ENCODE peak calls at places on chromosomes 3 and 15, in eight cellular contexts. B, J, U, K, D, I, Y and F are unnamed samples.

GRCh38 chr3:167711439-167711838 is 23.3 kb downstream of the PDCD10 start:
- DNase-seq in K (no peak), B (no peak), U (no peak), I (no peak), Y (no peak), J (no peak), D (no peak), F (no peak)

GRCh38 chr3:184011937-184012889 is 5.5 kb downstream of the ABCC5 start:
- DNase-seq in B (no peak), K (no peak), J (no peak), I (no peak), D (no peak), Y (no peak), U (no peak), F (no peak)

GRCh38 chr3:188595890-188596376 is 442.0 kb downstream of the LPP start:
- DNase-seq in D (no peak), J (no peak), I (no peak), K (no peak), U (peak), Y (peak), B (no peak), F (no peak)

GRCh38 chr15:33795076-33795475 is 173.2 kb upstream of the CHRM5 start:
- DNase-seq in I (no peak), K (no peak), D (no peak), Y (no peak), U (no peak), J (no peak), B (no peak), F (no peak)

GRCh38 chr3:36648241-36649034 is 115.9 kb downstream of the DCLK3 start:
- DNase-seq in I (no peak), B (no peak), U (peak), K (no peak), D (no peak), J (no peak), Y (peak), F (peak)

GRCh38 chr15:92801412-92801773 is 98.7 kb upstream of the CHD2 start:
- DNase-seq in J (no peak), I (no peak), B (no peak), D (no peak), Y (peak), K (no peak), U (peak), F (no peak)

GRCh38 chr3:9036327-9037112 is 73.2 kb upstream of the RAD18 start:
- DNase-seq in Y (peak), J (no peak), I (no peak), D (peak), K (no peak), U (peak), B (no peak), F (no peak)

GRCh38 chr3:71101014-71101413 is 482.5 kb downstream of the FOXP1 start:
- DNase-seq in Y (no peak), U (no peak), I (no peak), J (no peak), B (no peak), K (no peak), D (no peak), F (no peak)

GRCh38 chr3:46027736-46028397 is 584 bp upstream of the XCR1 start:
- DNase-seq in D (no peak), I (no peak), Y (no peak), K (no peak), U (no peak), J (peak), B (no peak), F (peak)

GRCh38 chr3:155869664-155870063 is 786 bp upstream of the GMPS start:
- DNase-seq in D (no peak), I (no peak), B (no peak), J (no peak), Y (no peak), U (no peak), K (no peak), F (no peak)

GRCh38 chr15:70045045-70045444 is 52.7 kb downstream of the TLE3 start:
- DNase-seq in U (no peak), Y (peak), K (no peak), D (no peak), I (no peak), J (peak), B (no peak), F (no peak)

GRCh38 chr3:158314426-158315357 is 204.8 kb downstream of the RSRC1 start:
- DNase-seq in K (no peak), Y (no peak), I (no peak), B (no peak), U (no peak), J (no peak), D (no peak), F (peak)

GRCh38 chr15:67105065-67105951 is 39.9 kb downstream of the SMAD3 start:
- DNase-seq in K (peak), Y (peak), B (no peak), I (no peak), U (peak), J (no peak), D (no peak), F (no peak)

GRCh38 chr3:4406746-4407568 is 60.1 kb downstream of the SUMF1 start:
- DNase-seq in B (no peak), U (no peak), J (no peak), I (no peak), Y (no peak), K (no peak), D (no peak), F (peak)

GRCh38 chr15:68492855-68493254 is 60.9 kb upstream of the ITGA11 start:
- DNase-seq in J (no peak), K (no peak), U (no peak), I (no peak), Y (peak), D (peak), B (no peak), F (no peak)

GRCh38 chr3:59885907-59886400 is 836.1 kb upstream of the CFAP20DC start:
- DNase-seq in K (no peak), Y (no peak), B (no peak), U (no peak), D (no peak), I (no peak), J (no peak), F (no peak)

GRCh38 chr15:65076486-65077290 is at the start of gene KBTBD13:
- DNase-seq in U (no peak), J (no peak), Y (no peak), B (no peak), D (peak), I (no peak), K (no peak), F (no peak)

GRCh38 chr3:138578961-138579574 is 15.0 kb downstream of the CEP70 start:
- DNase-seq in I (no peak), B (no peak), U (no peak), Y (no peak), J (no peak), D (no peak), K (peak), F (no peak)
- H3K4me3 ChIP-seq in I (no peak), B (no peak), U (no peak), Y (no peak), J (no peak), D (no peak), K (peak), F (no peak)

GRCh38 chr3:179098388-179099077 is 26.9 kb upstream of the ZMAT3 start:
- DNase-seq in B (no peak), U (peak), D (no peak), J (no peak), Y (peak), I (no peak), K (no peak), F (no peak)
- H3K4me3 ChIP-seq in B (no peak), U (peak), D (no peak), J (no peak), Y (peak), I (no peak), K (no peak), F (no peak)

DNA sequence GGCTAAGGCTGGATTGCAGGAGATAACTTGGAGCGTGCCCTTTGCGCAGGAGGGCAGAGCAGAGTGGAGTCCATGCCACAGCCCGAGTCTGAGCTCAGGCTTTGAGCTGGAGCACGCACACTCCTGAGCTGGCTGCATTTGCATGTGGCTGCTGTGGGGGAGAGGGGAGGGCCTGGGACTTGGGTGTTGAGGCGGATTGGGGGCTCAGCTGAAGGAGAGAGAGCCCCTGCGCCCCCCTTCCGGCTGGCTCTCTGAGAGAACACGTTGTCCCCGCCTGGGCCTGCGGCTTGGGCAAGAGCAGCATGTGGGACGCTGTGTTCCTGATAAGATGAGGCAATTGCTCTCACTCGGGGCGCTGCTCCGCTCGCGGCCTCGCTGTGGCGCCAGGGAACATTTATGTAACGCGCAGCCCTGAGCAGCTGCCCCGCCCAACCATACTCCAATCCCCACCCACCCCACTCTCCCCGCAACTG is 39.1 kb downstream of the KLF13 start:
- DNase-seq in J (peak), K (peak), Y (peak), B (peak), U (peak), D (peak), I (peak), F (peak)
- H3K4me3 ChIP-seq in J (peak), K (no peak), Y (peak), B (peak), U (no peak), D (no peak), I (no peak), F (no peak)

GRCh38 chr15:40595219-40595618 is 1.2 kb downstream of the KNL1 start:
- DNase-seq in K (no peak), D (no peak), I (no peak), J (no peak), U (no peak), B (no peak), Y (no peak), F (no peak)
- H3K4me3 ChIP-seq in K (peak), D (peak), I (peak), J (peak), U (peak), B (no peak), Y (peak), F (peak)

GRCh38 chr3:185361920-185362319 is 1.0 kb upstream of the MAP3K13 start:
- DNase-seq in B (no peak), K (no peak), U (no peak), J (no peak), Y (no peak), I (no peak), D (no peak), F (no peak)

GRCh38 chr3:185363662-185364203 is 797 bp downstream of the MAP3K13 start:
- DNase-seq in Y (no peak), B (no peak), K (no peak), U (no peak), I (no peak), J (peak), D (no peak), F (no peak)

GRCh38 chr3:185362850-185363661 is at the start of gene MAP3K13:
- DNase-seq in B (no peak), K (peak), U (peak), D (peak), I (peak), J (peak), Y (peak), F (peak)

GRCh38 chr3:185366913-185367312 is 4.0 kb downstream of the MAP3K13 start:
- DNase-seq in D (no peak), Y (no peak), U (no peak), K (no peak), I (no peak), J (no peak), B (no peak), F (no peak)

DNA sequence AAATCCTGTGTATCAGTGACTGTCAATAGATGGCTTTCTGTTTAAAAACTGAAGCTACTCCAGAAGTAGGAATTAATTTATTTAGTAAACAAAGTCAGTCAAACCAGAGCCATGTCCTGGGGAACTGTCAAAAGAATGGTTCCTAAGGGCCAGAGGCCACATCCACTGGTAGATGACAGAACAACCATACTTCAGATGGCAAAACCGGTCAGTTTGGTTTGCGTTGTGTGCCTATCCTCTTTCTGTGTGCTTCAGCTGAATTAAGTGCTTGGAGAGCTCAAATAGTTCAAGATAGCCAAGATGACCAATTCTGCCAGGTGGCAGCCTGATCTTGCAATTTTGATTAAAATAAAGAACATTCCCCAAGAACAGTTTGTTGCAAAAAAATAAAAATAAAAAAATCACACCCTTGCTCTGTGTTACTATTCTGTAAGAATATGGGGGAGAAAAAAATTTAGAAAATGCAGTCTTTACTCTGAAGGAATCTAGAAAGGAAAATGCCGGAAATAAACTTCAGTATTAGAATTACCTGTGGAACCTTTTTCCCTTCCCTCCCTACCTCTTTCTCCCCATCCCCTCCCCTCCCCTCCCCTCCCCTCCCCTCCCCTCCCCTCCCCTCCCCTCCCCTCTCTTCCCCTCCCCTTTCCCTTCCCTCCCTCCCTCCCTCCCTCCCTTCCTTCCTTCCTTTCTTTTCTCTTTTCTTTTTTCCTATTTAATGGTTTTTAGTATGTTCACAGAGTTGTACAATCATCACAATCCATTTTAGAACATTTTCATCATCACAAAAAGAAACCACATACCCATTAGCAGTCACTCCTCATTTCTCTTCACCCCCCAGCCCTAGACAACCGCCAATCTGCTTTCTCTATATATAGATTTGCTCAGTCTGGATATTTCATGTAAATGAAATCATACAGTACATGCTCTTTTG is 2.6 kb downstream of the MAP3K13 start:
- DNase-seq in J (no peak), K (no peak), Y (no peak), B (no peak), D (no peak), I (no peak), U (no peak), F (no peak)
- H3K4me3 ChIP-seq in J (no peak), K (no peak), Y (no peak), B (no peak), D (no peak), I (no peak), U (no peak), F (peak)

GRCh38 chr3:12194209-12194608 is 35.5 kb upstream of the TIMP4 start:
- DNase-seq in J (peak), I (no peak), U (peak), Y (peak), D (no peak), K (no peak), B (no peak), F (peak)
- H3K4me3 ChIP-seq in J (peak), I (no peak), U (no peak), Y (no peak), D (no peak), K (no peak), B (no peak), F (no peak)

GRCh38 chr15:55276324-55276723 is 13.3 kb downstream of the RAB27A start:
- DNase-seq in D (no peak), Y (no peak), K (no peak), U (no peak), B (no peak), I (no peak), J (no peak), F (no peak)
- H3K4me3 ChIP-seq in D (no peak), Y (no peak), K (no peak), U (no peak), B (no peak), I (no peak), J (no peak), F (no peak)

DNA sequence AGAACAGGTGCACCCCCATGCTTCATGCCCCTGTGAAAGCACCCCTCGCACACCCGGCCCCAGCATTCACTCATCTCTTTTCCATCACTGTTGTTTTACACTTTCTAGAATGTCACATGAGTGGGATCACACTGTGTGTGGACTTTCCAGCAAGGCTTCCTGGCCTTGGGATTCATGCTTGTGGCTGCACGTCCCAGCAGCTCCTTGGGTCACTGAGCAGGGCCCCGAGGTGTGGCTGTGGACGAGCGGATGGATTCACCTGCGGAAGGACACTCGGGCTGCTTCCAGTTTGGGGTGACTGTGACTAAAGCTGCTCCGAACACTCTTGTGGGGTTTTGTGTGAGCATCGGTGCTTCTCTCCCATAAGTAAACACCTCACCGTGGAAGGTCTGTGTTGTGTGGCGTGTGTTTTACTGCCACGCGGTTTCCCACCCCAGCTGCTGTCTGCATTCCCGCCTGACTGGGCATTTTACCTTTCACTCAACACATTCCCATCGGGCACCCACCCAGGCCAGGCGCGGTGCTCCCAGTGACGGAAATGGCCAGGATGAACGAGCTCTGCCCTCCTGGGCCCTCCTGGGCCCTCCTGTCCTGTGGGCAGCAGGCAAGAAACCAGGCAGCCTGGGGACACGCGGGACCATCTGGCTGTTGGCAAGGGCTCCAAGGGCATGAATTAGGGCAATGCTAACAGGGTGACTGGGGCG is 41.4 kb downstream of the DNAJB8 start:
- DNase-seq in Y (no peak), K (no peak), J (no peak), U (no peak), B (no peak), D (no peak), I (no peak), F (no peak)
- H3K4me3 ChIP-seq in Y (no peak), K (no peak), J (no peak), U (no peak), B (no peak), D (no peak), I (no peak), F (no peak)

DNA sequence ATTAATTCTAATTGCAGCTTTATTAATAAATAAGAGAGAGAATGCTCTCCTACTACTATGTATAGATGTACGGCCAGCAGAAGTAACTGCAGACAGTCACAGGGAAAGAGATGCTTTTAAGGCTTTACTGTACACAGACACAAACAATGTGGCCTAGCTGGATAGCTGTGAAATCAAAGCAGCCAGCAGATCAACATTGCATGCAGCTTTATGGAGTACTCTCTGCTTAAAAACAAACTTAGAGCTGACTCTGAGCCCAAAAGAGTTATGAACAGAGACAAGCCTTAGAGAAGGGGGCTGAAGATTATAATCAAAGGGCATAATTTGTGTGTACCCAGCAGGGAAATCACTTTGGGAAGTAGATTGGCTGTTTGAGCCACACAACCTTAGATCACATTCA is 47.2 kb downstream of the CADM2 start:
- DNase-seq in J (no peak), I (no peak), Y (no peak), U (no peak), B (no peak), K (no peak), D (no peak), F (no peak)
- H3K4me3 ChIP-seq in J (no peak), I (no peak), Y (no peak), U (no peak), B (no peak), K (no peak), D (no peak), F (no peak)

GRCh38 chr3:27714692-27715453 is 7.2 kb downstream of the EOMES start:
- DNase-seq in K (peak), J (no peak), D (peak), U (no peak), Y (no peak), I (no peak), B (no peak), F (no peak)
- H3K4me3 ChIP-seq in K (peak), J (no peak), D (peak), U (peak), Y (no peak), I (peak), B (peak), F (no peak)